ENCODE peak calls at places on chromosomes 12 and 14, in four cellular contexts. Q is A549, O is HepG2, N is K562. W is an unnamed sample.

GRCh38 chr12:91335724-91336123 is 153.1 kb upstream of the DCN start:
- DNase-seq in O (no peak), Q (no peak), N (no peak), W (no peak)

GRCh38 chr14:90426663-90427062 is 29.8 kb downstream of the CALM1 start:
- DNase-seq in N (no peak), O (no peak), Q (no peak), W (no peak)

GRCh38 chr12:5433840-5434646 is 2.1 kb downstream of the NTF3 start:
- DNase-seq in Q (no peak), N (no peak), O (no peak), W (no peak)

GRCh38 chr12:2251485-2252179 is 198.8 kb downstream of the CACNA1C start:
- DNase-seq in Q (no peak), N (no peak), O (no peak), W (no peak)

GRCh38 chr14:77039285-77040058 is 11.0 kb upstream of the IRF2BPL start:
- DNase-seq in O (no peak), Q (no peak), N (no peak), W (no peak)

GRCh38 chr12:56202366-56202765 is 13.1 kb upstream of the SMARCC2 start:
- DNase-seq in N (no peak), Q (no peak), O (no peak), W (no peak)

GRCh38 chr14:21191809-21192446 is 36.1 kb upstream of the OR5AU1 start:
- DNase-seq in O (peak), N (peak), Q (peak), W (peak)

GRCh38 chr12:106101798-106102197 is 37.0 kb downstream of the NUAK1 start:
- DNase-seq in N (no peak), Q (no peak), O (no peak), W (no peak)

GRCh38 chr12:58939399-58940100 is 19.2 kb upstream of the LRIG3 start:
- DNase-seq in Q (no peak), N (no peak), O (no peak), W (no peak)
- TF ChIP-seq RNF2 in Q (no peak), N (no peak), O (no peak), W (no peak)

DNA sequence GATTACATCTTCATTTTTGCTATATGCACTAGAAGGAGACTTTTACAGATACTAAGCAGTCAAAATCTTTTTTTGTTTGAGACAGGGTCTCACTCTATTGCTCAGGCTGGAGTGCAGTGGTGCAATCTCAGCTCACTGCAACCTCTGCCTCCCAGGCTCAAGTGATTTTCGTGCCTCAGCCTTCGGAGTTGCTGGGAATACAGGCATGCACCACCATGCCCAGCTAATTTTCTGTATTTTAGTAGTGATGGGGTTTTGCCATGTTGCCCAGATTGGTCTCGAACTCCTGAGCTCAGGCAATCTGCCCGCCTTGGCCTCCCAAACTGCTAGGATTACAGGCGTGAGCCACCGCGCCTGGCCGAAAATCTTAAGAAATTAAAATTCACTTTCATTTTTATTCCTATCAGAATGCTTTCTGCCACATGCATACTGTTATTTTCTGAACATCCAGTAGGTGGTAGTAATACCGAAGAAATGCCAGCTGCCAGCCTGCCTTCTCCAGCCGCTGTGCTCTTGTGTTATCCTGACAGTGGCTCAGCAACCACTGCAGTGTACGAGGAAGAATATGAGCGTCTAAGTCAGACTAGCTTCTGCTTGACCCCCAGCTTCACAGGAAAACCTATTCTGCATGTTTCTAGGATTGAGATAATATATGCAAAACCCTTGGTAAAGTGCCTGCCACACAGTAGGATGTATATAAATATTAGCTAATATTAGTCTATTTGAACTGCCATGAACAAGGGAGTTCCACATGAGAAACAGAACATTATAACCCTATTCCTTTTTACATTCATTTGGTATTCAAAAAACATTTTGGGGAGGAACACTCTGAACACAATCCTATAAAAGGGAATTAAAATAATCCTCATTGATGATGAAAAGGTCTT is 54.2 kb downstream of the RPAP3 start:
- DNase-seq in Q (peak), O (peak), N (peak), W (no peak)
- TF ChIP-seq RNF2 in Q (no peak), O (no peak), N (no peak), W (no peak)

GRCh38 chr12:131100031-131100674 is 146.4 kb downstream of the ADGRD1 start:
- DNase-seq in O (no peak), Q (no peak), N (no peak), W (no peak)

GRCh38 chr12:131101006-131101405 is 147.3 kb downstream of the ADGRD1 start:
- DNase-seq in N (no peak), O (no peak), Q (no peak), W (no peak)

GRCh38 chr12:131102991-131103609 is 149.4 kb downstream of the ADGRD1 start:
- DNase-seq in Q (no peak), N (no peak), O (no peak), W (no peak)

GRCh38 chr12:131102493-131102931 is 148.8 kb downstream of the ADGRD1 start:
- DNase-seq in N (no peak), O (no peak), Q (no peak), W (no peak)

DNA sequence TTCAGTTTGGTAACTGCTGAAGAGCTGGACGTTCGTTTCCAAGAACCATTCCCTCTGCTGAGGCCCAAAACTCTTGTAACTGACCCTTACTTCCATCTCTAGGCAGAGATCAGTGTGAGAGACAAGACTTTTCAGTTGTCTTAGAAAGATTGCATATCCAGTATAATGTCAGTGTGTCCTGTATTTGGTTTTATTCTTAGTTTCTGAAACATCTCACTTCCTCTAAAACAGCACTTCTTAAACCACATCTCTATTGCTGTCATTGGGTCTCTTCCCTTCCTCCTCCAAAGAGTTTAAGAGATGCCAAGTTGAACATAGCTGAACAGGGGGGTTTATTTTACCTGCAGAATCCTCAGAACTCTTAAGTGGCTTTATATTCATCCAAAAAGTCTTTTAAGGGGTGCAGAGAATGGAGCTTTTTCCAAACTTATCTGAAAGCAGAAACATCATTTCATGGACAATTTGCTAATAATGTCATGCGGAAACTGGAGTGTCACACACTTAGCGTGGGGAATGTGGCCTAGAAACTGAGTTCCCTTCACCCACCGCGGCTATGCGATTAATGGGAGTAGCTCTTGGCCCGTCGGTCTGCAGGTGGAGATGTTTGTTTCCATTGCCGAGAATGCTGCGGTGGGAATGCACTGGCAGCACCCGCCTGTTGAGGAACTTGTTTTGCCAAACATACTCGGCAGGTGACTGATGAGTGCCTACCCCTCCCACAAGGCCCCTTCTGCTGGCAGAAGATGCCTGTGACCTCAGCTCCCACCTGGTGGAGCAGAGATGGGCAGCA is 148.2 kb downstream of the ADGRD1 start:
- DNase-seq in Q (no peak), N (no peak), O (no peak), W (no peak)
- TF ChIP-seq RNF2 in Q (no peak), N (no peak), O (no peak), W (no peak)

DNA sequence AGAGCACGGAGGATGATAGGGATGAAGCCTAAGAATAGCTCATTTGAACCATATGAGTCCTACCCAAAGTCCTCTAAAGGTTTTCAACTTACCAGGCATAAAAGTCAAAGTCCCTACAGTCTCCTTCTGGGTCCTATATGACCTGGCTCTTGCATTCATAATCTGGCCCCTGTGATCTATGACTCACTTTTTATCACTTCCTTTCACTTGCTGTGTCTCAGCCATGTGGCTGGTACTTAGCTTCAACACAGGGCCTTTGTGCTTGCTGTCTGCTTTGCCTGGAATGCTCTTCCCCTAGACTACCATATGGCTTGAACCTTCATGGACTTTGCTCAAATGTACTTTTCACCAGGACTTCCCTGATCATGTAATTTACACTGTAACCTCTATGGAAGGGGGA is 137.6 kb upstream of the TMTC1 start:
- DNase-seq in N (no peak), Q (no peak), O (peak), W (no peak)
- TF ChIP-seq RNF2 in N (no peak), Q (no peak), O (no peak), W (no peak)

GRCh38 chr12:113302925-113303640 is 31.8 kb downstream of the SLC8B1 start:
- DNase-seq in Q (no peak), N (no peak), O (no peak), W (no peak)

GRCh38 chr12:113298861-113299545 is 35.9 kb downstream of the SLC8B1 start:
- DNase-seq in N (no peak), O (no peak), Q (no peak), W (no peak)

GRCh38 chr12:113299619-113300237 is 35.2 kb downstream of the SLC8B1 start:
- DNase-seq in Q (peak), N (peak), O (peak), W (no peak)

GRCh38 chr12:113302466-113302865 is 32.4 kb downstream of the SLC8B1 start:
- DNase-seq in O (no peak), N (no peak), Q (no peak), W (no peak)

GRCh38 chr12:113301811-113302210 is 33.1 kb downstream of the SLC8B1 start:
- DNase-seq in Q (no peak), O (no peak), N (peak), W (no peak)
- TF ChIP-seq RNF2 in Q (no peak), O (no peak), N (no peak), W (no peak)

GRCh38 chr14:58430156-58430555 is 2.6 kb downstream of the KIAA0586 start:
- DNase-seq in O (no peak), N (no peak), Q (no peak), W (no peak)
- TF ChIP-seq RNF2 in O (no peak), N (no peak), Q (no peak), W (no peak)

GRCh38 chr14:99123208-99123870 is 148.7 kb downstream of the BCL11B start:
- DNase-seq in O (no peak), N (no peak), Q (no peak), W (peak)
- TF ChIP-seq RNF2 in O (no peak), N (no peak), Q (no peak), W (no peak)

GRCh38 chr14:103021817-103022668 is 35.3 kb downstream of the CDC42BPB start:
- DNase-seq in N (no peak), O (no peak), Q (no peak), W (no peak)
- TF ChIP-seq RNF2 in N (no peak), O (no peak), Q (no peak), W (no peak)